ENCODE peak calls at places on chromosomes 13 and 19, in four cellular contexts. One of them, this sample, is unnamed.

GRCh38 chr19:34291235-34291634 is 36.9 kb downstream of the GARRE1 start:
- DNase-seq in naive thymus-derived CD4-positive, alpha-beta T cell: no peak
- DNase-seq in colonic mucosa: no peak
- DNase-seq in breast epithelium: no peak
- DNase-seq in this sample: no peak

GRCh38 chr19:43525836-43526771 is 897 bp downstream of the ETHE1 start:
- DNase-seq in naive thymus-derived CD4-positive, alpha-beta T cell: peak
- DNase-seq in colonic mucosa: peak
- DNase-seq in breast epithelium: no peak
- DNase-seq in this sample: no peak

GRCh38 chr19:54183431-54183830 is 5.9 kb downstream of the MBOAT7 start:
- DNase-seq in naive thymus-derived CD4-positive, alpha-beta T cell: no peak
- DNase-seq in breast epithelium: no peak
- DNase-seq in colonic mucosa: no peak
- DNase-seq in this sample: no peak

GRCh38 chr13:30138511-30138910 is 168.8 kb downstream of the KATNAL1 start:
- DNase-seq in breast epithelium: no peak
- DNase-seq in naive thymus-derived CD4-positive, alpha-beta T cell: no peak
- DNase-seq in colonic mucosa: no peak
- DNase-seq in this sample: no peak

GRCh38 chr13:50244913-50245574 is 229.8 kb downstream of the KCNRG start:
- DNase-seq in breast epithelium: no peak
- DNase-seq in naive thymus-derived CD4-positive, alpha-beta T cell: no peak
- DNase-seq in colonic mucosa: peak
- DNase-seq in this sample: peak

GRCh38 chr19:17641181-17641580 is 47.0 kb downstream of the UNC13A start:
- DNase-seq in naive thymus-derived CD4-positive, alpha-beta T cell: no peak
- DNase-seq in breast epithelium: no peak
- DNase-seq in colonic mucosa: no peak
- DNase-seq in this sample: no peak

GRCh38 chr19:19115954-19116353 is 22.3 kb downstream of the TMEM161A start:
- DNase-seq in breast epithelium: no peak
- DNase-seq in naive thymus-derived CD4-positive, alpha-beta T cell: peak
- DNase-seq in colonic mucosa: peak
- DNase-seq in this sample: no peak

GRCh38 chr19:48565090-48565489 is 13.1 kb downstream of the SULT2B1 start:
- DNase-seq in breast epithelium: no peak
- DNase-seq in colonic mucosa: no peak
- DNase-seq in naive thymus-derived CD4-positive, alpha-beta T cell: no peak
- DNase-seq in this sample: peak

GRCh38 chr13:39451860-39452301 is 151.1 kb downstream of the LHFPL6 start:
- DNase-seq in naive thymus-derived CD4-positive, alpha-beta T cell: no peak
- DNase-seq in colonic mucosa: no peak
- DNase-seq in breast epithelium: no peak
- DNase-seq in this sample: peak

GRCh38 chr19:51179297-51179696 is 37.2 kb downstream of the SIGLEC7 start:
- DNase-seq in colonic mucosa: no peak
- DNase-seq in breast epithelium: no peak
- DNase-seq in naive thymus-derived CD4-positive, alpha-beta T cell: no peak
- DNase-seq in this sample: no peak

GRCh38 chr19:43313711-43314495 is 39.6 kb upstream of the CD177 start:
- DNase-seq in naive thymus-derived CD4-positive, alpha-beta T cell: no peak
- DNase-seq in colonic mucosa: no peak
- DNase-seq in breast epithelium: no peak
- DNase-seq in this sample: no peak

GRCh38 chr13:79384022-79384610 is 21.9 kb downstream of the RBM26 start:
- DNase-seq in naive thymus-derived CD4-positive, alpha-beta T cell: no peak
- DNase-seq in breast epithelium: no peak
- DNase-seq in colonic mucosa: peak
- DNase-seq in this sample: no peak

GRCh38 chr13:30744056-30744684 is 8.8 kb downstream of the ALOX5AP start:
- DNase-seq in colonic mucosa: peak
- DNase-seq in breast epithelium: no peak
- DNase-seq in naive thymus-derived CD4-positive, alpha-beta T cell: peak
- DNase-seq in this sample: no peak

GRCh38 chr19:9309974-9310446 is 372 bp upstream of the ZNF699 start:
- DNase-seq in colonic mucosa: peak
- DNase-seq in naive thymus-derived CD4-positive, alpha-beta T cell: no peak
- DNase-seq in breast epithelium: peak
- DNase-seq in this sample: peak

GRCh38 chr19:54792814-54793213 is 10.6 kb upstream of the KIR2DL4 start:
- DNase-seq in colonic mucosa: no peak
- DNase-seq in breast epithelium: no peak
- DNase-seq in naive thymus-derived CD4-positive, alpha-beta T cell: no peak
- DNase-seq in this sample: no peak

GRCh38 chr13:20435616-20436368 is 89.9 kb downstream of the CRYL1 start:
- DNase-seq in colonic mucosa: no peak
- DNase-seq in breast epithelium: no peak
- DNase-seq in naive thymus-derived CD4-positive, alpha-beta T cell: no peak
- DNase-seq in this sample: no peak

GRCh38 chr19:35557539-35558399 is 5.7 kb downstream of the ATP4A start:
- DNase-seq in colonic mucosa: peak
- DNase-seq in naive thymus-derived CD4-positive, alpha-beta T cell: peak
- DNase-seq in breast epithelium: no peak
- DNase-seq in this sample: no peak

GRCh38 chr19:8552810-8553209 is 24.4 kb downstream of the MYO1F start:
- DNase-seq in colonic mucosa: no peak
- DNase-seq in breast epithelium: no peak
- DNase-seq in naive thymus-derived CD4-positive, alpha-beta T cell: no peak
- DNase-seq in this sample: no peak

GRCh38 chr19:20431826-20432225 is 133.8 kb downstream of the ZNF737 start:
- DNase-seq in breast epithelium: no peak
- DNase-seq in colonic mucosa: no peak
- DNase-seq in naive thymus-derived CD4-positive, alpha-beta T cell: no peak
- DNase-seq in this sample: no peak

DNA sequence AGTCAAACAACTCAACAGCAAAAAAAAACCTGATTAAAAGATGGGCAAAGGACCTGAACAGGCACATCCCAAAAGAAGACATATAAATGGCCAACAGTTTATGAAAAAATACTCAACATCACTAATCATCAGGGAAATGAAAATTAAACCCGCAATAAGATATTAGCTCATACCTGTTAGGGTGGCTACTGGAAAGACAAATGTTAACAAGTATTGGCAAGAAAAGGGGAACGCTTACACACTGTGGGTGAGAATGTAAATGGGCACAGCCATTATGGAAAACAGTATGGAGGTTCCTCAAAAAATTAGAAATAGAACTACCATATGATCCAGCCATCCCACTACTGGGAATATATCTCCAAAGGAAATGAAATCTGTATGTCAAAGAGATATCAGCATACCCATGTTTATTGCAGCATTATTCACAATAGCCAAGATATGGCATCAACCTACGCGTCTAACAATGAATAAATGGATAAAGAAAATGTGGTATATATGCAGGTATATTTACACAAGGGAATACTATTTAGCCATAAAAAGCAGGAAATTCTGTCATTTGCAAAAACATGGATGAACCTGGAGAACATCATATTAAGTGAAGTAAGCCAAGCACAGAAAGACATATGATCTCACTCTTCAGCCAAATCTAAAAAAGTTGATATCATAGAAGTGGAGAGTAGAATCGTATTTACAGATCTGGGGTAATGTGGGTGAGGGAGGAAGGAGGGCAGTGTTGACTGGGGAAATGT is 2.3 kb downstream of the ZNF780A start:
- DNase-seq in naive thymus-derived CD4-positive, alpha-beta T cell: no peak
- DNase-seq in breast epithelium: no peak
- DNase-seq in colonic mucosa: no peak
- DNase-seq in this sample: no peak
- H3K4me3 ChIP-seq in naive thymus-derived CD4-positive, alpha-beta T cell: no peak
- H3K4me3 ChIP-seq in breast epithelium: no peak
- H3K4me3 ChIP-seq in colonic mucosa: no peak
- H3K4me3 ChIP-seq in this sample: no peak

DNA sequence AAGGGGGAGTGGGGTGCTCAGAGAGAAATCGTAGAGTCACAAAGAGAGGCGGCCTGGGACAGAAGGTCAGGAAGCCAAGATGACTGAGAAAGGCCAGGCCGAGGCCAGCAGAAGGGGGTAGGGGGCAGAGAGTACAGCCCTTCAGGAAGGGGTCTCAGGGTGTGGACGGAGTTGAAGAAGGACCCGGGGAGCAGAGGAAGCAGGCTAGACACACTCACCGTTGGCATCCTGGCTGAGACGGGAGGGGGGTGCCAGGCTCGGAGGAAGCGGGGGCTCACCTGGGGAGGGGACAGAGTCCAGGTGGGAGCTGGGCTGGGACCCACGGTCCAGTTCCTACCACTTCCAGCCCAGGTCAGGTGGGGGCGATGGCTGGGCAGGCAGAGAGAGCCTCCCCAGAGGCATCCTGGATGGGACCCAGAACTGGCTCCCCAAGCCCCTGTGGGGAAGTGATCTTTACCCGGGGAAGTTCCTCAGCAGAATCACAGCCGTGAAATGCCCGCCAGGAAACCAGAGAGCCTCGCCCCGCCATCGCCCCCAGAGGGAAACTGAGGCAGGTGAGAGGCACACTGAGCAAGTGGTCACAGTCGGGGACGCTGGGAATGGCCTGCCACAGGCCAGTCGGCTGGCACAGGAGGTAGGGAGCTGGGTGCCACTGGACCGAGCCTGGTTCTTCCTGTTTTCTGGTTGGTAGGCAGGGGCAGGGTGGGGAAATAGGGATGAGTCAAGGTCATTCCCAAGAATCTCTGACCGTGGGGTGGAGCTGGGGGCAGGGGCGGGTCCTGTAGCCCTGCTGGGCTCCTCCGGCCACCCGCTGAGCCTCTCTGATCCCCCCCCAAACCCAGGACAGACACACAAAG is 1.3 kb downstream of the MATK start:
- DNase-seq in colonic mucosa: no peak
- DNase-seq in breast epithelium: no peak
- DNase-seq in naive thymus-derived CD4-positive, alpha-beta T cell: no peak
- DNase-seq in this sample: no peak
- H3K4me3 ChIP-seq in colonic mucosa: no peak
- H3K4me3 ChIP-seq in breast epithelium: peak
- H3K4me3 ChIP-seq in naive thymus-derived CD4-positive, alpha-beta T cell: peak
- H3K4me3 ChIP-seq in this sample: no peak

GRCh38 chr13:33679658-33680012 is 138.3 kb upstream of the RFC3 start:
- DNase-seq in naive thymus-derived CD4-positive, alpha-beta T cell: no peak
- DNase-seq in breast epithelium: no peak
- DNase-seq in colonic mucosa: no peak
- DNase-seq in this sample: no peak
- H3K4me3 ChIP-seq in naive thymus-derived CD4-positive, alpha-beta T cell: peak
- H3K4me3 ChIP-seq in breast epithelium: no peak
- H3K4me3 ChIP-seq in colonic mucosa: no peak
- H3K4me3 ChIP-seq in this sample: no peak

GRCh38 chr13:113769881-113770280 is 10.9 kb downstream of the TMEM255B start:
- DNase-seq in breast epithelium: no peak
- DNase-seq in colonic mucosa: no peak
- DNase-seq in naive thymus-derived CD4-positive, alpha-beta T cell: no peak
- DNase-seq in this sample: no peak
- H3K4me3 ChIP-seq in breast epithelium: no peak
- H3K4me3 ChIP-seq in colonic mucosa: no peak
- H3K4me3 ChIP-seq in naive thymus-derived CD4-positive, alpha-beta T cell: no peak
- H3K4me3 ChIP-seq in this sample: no peak

GRCh38 chr19:16315825-16316505 is 8.7 kb upstream of the KLF2 start:
- DNase-seq in breast epithelium: no peak
- DNase-seq in naive thymus-derived CD4-positive, alpha-beta T cell: no peak
- DNase-seq in colonic mucosa: peak
- DNase-seq in this sample: peak
- H3K4me3 ChIP-seq in breast epithelium: no peak
- H3K4me3 ChIP-seq in naive thymus-derived CD4-positive, alpha-beta T cell: no peak
- H3K4me3 ChIP-seq in colonic mucosa: no peak
- H3K4me3 ChIP-seq in this sample: no peak